ENCODE peak calls at places on chromosomes 16 and 17, in ten cellular contexts. One of them, this sample, is unnamed.

GRCh38 chr17:83189673-83190385 is 110.4 kb downstream of the METRNL start:
- DNase-seq in GM23338: no peak
- DNase-seq in prostate gland: peak; percentile 2
- DNase-seq in heart left ventricle: peak; percentile 13
- DNase-seq in heart right ventricle: no peak
- DNase-seq in astrocyte: peak; percentile 55
- DNase-seq in endodermal cell: no peak
- DNase-seq in upper lobe of right lung: peak; percentile 86
- DNase-seq in fibroblast of lung: peak; percentile 64
- DNase-seq in thoracic aorta: no peak
- DNase-seq in this sample: peak; percentile 43

GRCh38 chr17:14616508-14616907 is 315.6 kb downstream of the HS3ST3B1 start:
- DNase-seq in heart left ventricle: no peak
- DNase-seq in fibroblast of lung: no peak
- DNase-seq in heart right ventricle: no peak
- DNase-seq in prostate gland: no peak
- DNase-seq in astrocyte: no peak
- DNase-seq in endodermal cell: no peak
- DNase-seq in thoracic aorta: no peak
- DNase-seq in GM23338: no peak
- DNase-seq in upper lobe of right lung: no peak
- DNase-seq in this sample: no peak

GRCh38 chr17:29158515-29159275 is 21.5 kb downstream of the MYO18A start:
- DNase-seq in prostate gland: no peak
- DNase-seq in fibroblast of lung: peak; percentile 88
- DNase-seq in GM23338: no peak
- DNase-seq in heart left ventricle: no peak
- DNase-seq in heart right ventricle: no peak
- DNase-seq in endodermal cell: peak; percentile 53
- DNase-seq in upper lobe of right lung: no peak
- DNase-seq in astrocyte: peak; percentile 81
- DNase-seq in thoracic aorta: no peak
- DNase-seq in this sample: no peak

GRCh38 chr16:67396775-67397450 is 3.6 kb upstream of the TPPP3 start:
- DNase-seq in GM23338: no peak
- DNase-seq in fibroblast of lung: no peak
- DNase-seq in heart left ventricle: no peak
- DNase-seq in upper lobe of right lung: no peak
- DNase-seq in prostate gland: no peak
- DNase-seq in thoracic aorta: no peak
- DNase-seq in heart right ventricle: no peak
- DNase-seq in astrocyte: no peak
- DNase-seq in endodermal cell: no peak
- DNase-seq in this sample: no peak

GRCh38 chr17:48251950-48252349 is 144.4 kb downstream of the SNX11 start:
- DNase-seq in astrocyte: no peak
- DNase-seq in GM23338: no peak
- DNase-seq in prostate gland: no peak
- DNase-seq in thoracic aorta: no peak
- DNase-seq in endodermal cell: no peak
- DNase-seq in heart right ventricle: no peak
- DNase-seq in heart left ventricle: no peak
- DNase-seq in fibroblast of lung: no peak
- DNase-seq in upper lobe of right lung: no peak
- DNase-seq in this sample: no peak

GRCh38 chr16:24688359-24688758 is 41.1 kb upstream of the TNRC6A start:
- DNase-seq in astrocyte: no peak
- DNase-seq in heart left ventricle: no peak
- DNase-seq in fibroblast of lung: no peak
- DNase-seq in endodermal cell: no peak
- DNase-seq in GM23338: no peak
- DNase-seq in heart right ventricle: no peak
- DNase-seq in prostate gland: no peak
- DNase-seq in upper lobe of right lung: no peak
- DNase-seq in thoracic aorta: no peak
- DNase-seq in this sample: no peak

GRCh38 chr17:9987779-9988585 is 82.9 kb upstream of the RCVRN start:
- DNase-seq in heart left ventricle: peak; percentile 24
- DNase-seq in GM23338: peak; percentile 68
- DNase-seq in upper lobe of right lung: no peak
- DNase-seq in prostate gland: no peak
- DNase-seq in heart right ventricle: peak; percentile 34
- DNase-seq in fibroblast of lung: peak; percentile 9
- DNase-seq in endodermal cell: peak; percentile 89
- DNase-seq in thoracic aorta: no peak
- DNase-seq in astrocyte: no peak
- DNase-seq in this sample: peak; percentile 31

GRCh38 chr17:13597723-13598347 is 3.9 kb downstream of the HS3ST3A1 start:
- DNase-seq in thoracic aorta: no peak
- DNase-seq in upper lobe of right lung: no peak
- DNase-seq in GM23338: peak; percentile 46
- DNase-seq in astrocyte: peak; percentile 61
- DNase-seq in fibroblast of lung: peak; percentile 69
- DNase-seq in prostate gland: peak; percentile 12
- DNase-seq in heart left ventricle: no peak
- DNase-seq in endodermal cell: peak; percentile 75
- DNase-seq in heart right ventricle: peak; percentile 18
- DNase-seq in this sample: no peak

GRCh38 chr16:66668777-66669444 is 27.6 kb downstream of the CMTM4 start:
- DNase-seq in astrocyte: peak; percentile 46
- DNase-seq in upper lobe of right lung: no peak
- DNase-seq in fibroblast of lung: peak; percentile 48
- DNase-seq in heart left ventricle: no peak
- DNase-seq in endodermal cell: no peak
- DNase-seq in thoracic aorta: no peak
- DNase-seq in GM23338: no peak
- DNase-seq in prostate gland: no peak
- DNase-seq in heart right ventricle: no peak
- DNase-seq in this sample: no peak

GRCh38 chr17:49787932-49788442 is 494 bp upstream of the KAT7 start:
- DNase-seq in thoracic aorta: no peak
- DNase-seq in prostate gland: no peak
- DNase-seq in heart left ventricle: peak; percentile 23
- DNase-seq in endodermal cell: peak; percentile 73
- DNase-seq in heart right ventricle: no peak
- DNase-seq in GM23338: no peak
- DNase-seq in astrocyte: no peak
- DNase-seq in upper lobe of right lung: no peak
- DNase-seq in fibroblast of lung: peak; percentile 25
- DNase-seq in this sample: no peak

GRCh38 chr17:39639566-39640458 is 2.9 kb downstream of the STARD3 start:
- DNase-seq in GM23338: no peak
- DNase-seq in upper lobe of right lung: no peak
- DNase-seq in astrocyte: no peak
- DNase-seq in prostate gland: no peak
- DNase-seq in heart left ventricle: no peak
- DNase-seq in endodermal cell: no peak
- DNase-seq in heart right ventricle: no peak
- DNase-seq in thoracic aorta: no peak
- DNase-seq in fibroblast of lung: no peak
- DNase-seq in this sample: no peak
- H3K27ac ChIP-seq in GM23338: no peak overlapping the region
- H3K27ac ChIP-seq in upper lobe of right lung: no peak overlapping the region
- H3K27ac ChIP-seq in astrocyte: no peak overlapping the region
- H3K27ac ChIP-seq in prostate gland: no peak overlapping the region
- H3K27ac ChIP-seq in heart left ventricle: no peak overlapping the region
- H3K27ac ChIP-seq in endodermal cell: no peak overlapping the region
- H3K27ac ChIP-seq in heart right ventricle: no peak overlapping the region
- H3K27ac ChIP-seq in thoracic aorta: no peak overlapping the region
- H3K27ac ChIP-seq in fibroblast of lung: no peak overlapping the region
- H3K27ac ChIP-seq in this sample: no peak overlapping the region

GRCh38 chr16:87957296-87958069 is 6.2 kb downstream of the BANP start:
- DNase-seq in GM23338: no peak
- DNase-seq in endodermal cell: peak; percentile 39
- DNase-seq in astrocyte: no peak
- DNase-seq in heart right ventricle: no peak
- DNase-seq in prostate gland: no peak
- DNase-seq in fibroblast of lung: no peak
- DNase-seq in upper lobe of right lung: no peak
- DNase-seq in thoracic aorta: no peak
- DNase-seq in heart left ventricle: no peak
- DNase-seq in this sample: no peak

GRCh38 chr16:87956169-87956770 is 5.0 kb downstream of the BANP start:
- DNase-seq in astrocyte: peak; percentile 65
- DNase-seq in endodermal cell: peak; percentile 40
- DNase-seq in heart right ventricle: peak; percentile 66
- DNase-seq in heart left ventricle: peak; percentile 62
- DNase-seq in fibroblast of lung: peak; percentile 71
- DNase-seq in prostate gland: no peak
- DNase-seq in thoracic aorta: no peak
- DNase-seq in GM23338: peak; percentile 32
- DNase-seq in upper lobe of right lung: no peak
- DNase-seq in this sample: peak; percentile 50

GRCh38 chr16:87958632-87959031 is 7.4 kb downstream of the BANP start:
- DNase-seq in heart left ventricle: no peak
- DNase-seq in prostate gland: no peak
- DNase-seq in upper lobe of right lung: peak; percentile 45
- DNase-seq in GM23338: no peak
- DNase-seq in astrocyte: no peak
- DNase-seq in fibroblast of lung: no peak
- DNase-seq in thoracic aorta: no peak
- DNase-seq in endodermal cell: peak; percentile 34
- DNase-seq in heart right ventricle: no peak
- DNase-seq in this sample: no peak

GRCh38 chr16:87955302-87956168 is 4.3 kb downstream of the BANP start:
- DNase-seq in astrocyte: peak; percentile 66
- DNase-seq in heart left ventricle: no peak
- DNase-seq in thoracic aorta: no peak
- DNase-seq in upper lobe of right lung: peak; percentile 56
- DNase-seq in GM23338: no peak
- DNase-seq in heart right ventricle: no peak
- DNase-seq in fibroblast of lung: peak; percentile 72
- DNase-seq in prostate gland: no peak
- DNase-seq in endodermal cell: no peak
- DNase-seq in this sample: no peak

GRCh38 chr16:87956771-87957279 is 5.6 kb downstream of the BANP start:
- DNase-seq in heart right ventricle: no peak
- DNase-seq in GM23338: peak; percentile 62
- DNase-seq in fibroblast of lung: peak; percentile 66
- DNase-seq in upper lobe of right lung: no peak
- DNase-seq in prostate gland: no peak
- DNase-seq in thoracic aorta: no peak
- DNase-seq in astrocyte: peak; percentile 60
- DNase-seq in heart left ventricle: no peak
- DNase-seq in endodermal cell: peak; percentile 48
- DNase-seq in this sample: no peak
- TF ChIP-seq CTCF in heart right ventricle: peak; percentile 18
- TF ChIP-seq CTCF in GM23338: peak; percentile 35
- TF ChIP-seq CTCF in fibroblast of lung: peak; percentile 64
- TF ChIP-seq CTCF in upper lobe of right lung: no peak
- TF ChIP-seq CTCF in prostate gland: no peak
- TF ChIP-seq CTCF in thoracic aorta: no peak
- TF ChIP-seq CTCF in astrocyte: peak; percentile 51
- TF ChIP-seq CTCF in heart left ventricle: no peak
- TF ChIP-seq CTCF in endodermal cell: peak; percentile 42
- TF ChIP-seq CTCF in this sample: peak; percentile 20

GRCh38 chr16:11536104-11536866 is 50.4 kb downstream of the LITAF start:
- DNase-seq in endodermal cell: no peak
- DNase-seq in fibroblast of lung: no peak
- DNase-seq in thoracic aorta: no peak
- DNase-seq in heart left ventricle: no peak
- DNase-seq in upper lobe of right lung: no peak
- DNase-seq in prostate gland: no peak
- DNase-seq in GM23338: no peak
- DNase-seq in astrocyte: no peak
- DNase-seq in heart right ventricle: no peak
- DNase-seq in this sample: no peak
- H3K36me3 ChIP-seq in endodermal cell: no peaks in the 10 kb centered on the region
- H3K36me3 ChIP-seq in fibroblast of lung: no peaks in the 10 kb centered on the region
- H3K36me3 ChIP-seq in thoracic aorta: no peaks in the 10 kb centered on the region
- H3K36me3 ChIP-seq in heart left ventricle: no peaks in the 10 kb centered on the region
- H3K36me3 ChIP-seq in upper lobe of right lung: no peaks in the 10 kb centered on the region
- H3K36me3 ChIP-seq in prostate gland: no peaks in the 10 kb centered on the region
- H3K36me3 ChIP-seq in GM23338: no peaks in the 10 kb centered on the region
- H3K36me3 ChIP-seq in astrocyte: no peaks in the 10 kb centered on the region
- H3K36me3 ChIP-seq in heart right ventricle: no peaks in the 10 kb centered on the region
- H3K36me3 ChIP-seq in this sample: no peaks in the 10 kb centered on the region

DNA sequence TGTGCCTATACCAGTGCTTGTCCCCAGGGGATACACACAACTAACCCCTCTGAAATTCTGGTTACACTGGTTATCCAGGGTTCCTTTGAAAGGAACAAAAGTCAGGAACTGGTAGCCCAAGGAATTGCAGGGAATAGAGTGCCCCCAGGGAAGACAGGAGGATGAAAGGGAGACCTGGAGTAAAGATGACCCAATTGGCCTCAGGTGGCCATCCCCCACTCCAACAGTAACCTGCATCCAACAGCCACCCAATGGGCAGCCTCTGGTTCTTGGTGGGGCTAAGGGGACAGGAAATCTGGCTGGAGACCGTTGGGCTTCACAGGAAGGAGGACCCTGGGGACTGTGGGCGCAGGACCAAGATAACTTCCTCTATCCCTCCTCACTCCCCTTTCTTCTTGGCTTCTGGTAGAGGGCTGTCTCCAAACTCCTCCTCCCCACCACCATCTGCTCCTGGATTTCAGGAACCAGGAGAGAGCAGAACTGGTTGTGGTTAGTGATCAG is 826 bp upstream of the MPO start:
- DNase-seq in endodermal cell: no peak
- DNase-seq in heart left ventricle: no peak
- DNase-seq in heart right ventricle: no peak
- DNase-seq in upper lobe of right lung: no peak
- DNase-seq in thoracic aorta: no peak
- DNase-seq in prostate gland: no peak
- DNase-seq in astrocyte: no peak
- DNase-seq in GM23338: peak; percentile 19
- DNase-seq in fibroblast of lung: no peak
- DNase-seq in this sample: no peak
- H3K27ac ChIP-seq in endodermal cell: no peak overlapping the region
- H3K27ac ChIP-seq in heart left ventricle: no peak overlapping the region
- H3K27ac ChIP-seq in heart right ventricle: no peak overlapping the region
- H3K27ac ChIP-seq in upper lobe of right lung: no peak overlapping the region
- H3K27ac ChIP-seq in thoracic aorta: no peak overlapping the region
- H3K27ac ChIP-seq in prostate gland: no peak overlapping the region
- H3K27ac ChIP-seq in astrocyte: no peak overlapping the region
- H3K27ac ChIP-seq in GM23338: no peak overlapping the region
- H3K27ac ChIP-seq in fibroblast of lung: no peak overlapping the region
- H3K27ac ChIP-seq in this sample: no peak overlapping the region

GRCh38 chr17:33521784-33522183 is 228.7 kb upstream of the ASIC2 start:
- DNase-seq in upper lobe of right lung: no peak
- DNase-seq in GM23338: peak; percentile 76
- DNase-seq in astrocyte: no peak
- DNase-seq in prostate gland: no peak
- DNase-seq in endodermal cell: peak; percentile 94
- DNase-seq in heart left ventricle: no peak
- DNase-seq in thoracic aorta: no peak
- DNase-seq in fibroblast of lung: no peak
- DNase-seq in heart right ventricle: no peak
- DNase-seq in this sample: no peak
- TF ChIP-seq CTCF in upper lobe of right lung: peak; percentile 27
- TF ChIP-seq CTCF in GM23338: peak; percentile 68
- TF ChIP-seq CTCF in astrocyte: no peak
- TF ChIP-seq CTCF in prostate gland: no peak
- TF ChIP-seq CTCF in endodermal cell: peak; percentile 83
- TF ChIP-seq CTCF in heart left ventricle: no peak
- TF ChIP-seq CTCF in thoracic aorta: no peak
- TF ChIP-seq CTCF in fibroblast of lung: peak; percentile 25
- TF ChIP-seq CTCF in heart right ventricle: peak; percentile 14
- TF ChIP-seq CTCF in this sample: peak; percentile 39

This sample was measured in left ventricle myocardium inferior.